ENCODE peak calls at places on chromosomes 1 and 21, in nine cellular contexts. One of them, this sample, is unnamed.

GRCh38 chr21:17590443-17590842 is 22.3 kb downstream of the BTG3 start:
- DNase-seq in K562: no peak
- DNase-seq in PC-9: no peak
- DNase-seq in fibroblast of lung: peak; percentile 93
- DNase-seq in SJSA1: no peak
- DNase-seq in body of pancreas: no peak
- DNase-seq in effector memory CD4-positive, alpha-beta T cell: no peak
- DNase-seq in heart left ventricle: no peak
- DNase-seq in naive thymus-derived CD4-positive, alpha-beta T cell: no peak
- DNase-seq in this sample: no peak

GRCh38 chr1:165143437-165144065 is 213.0 kb downstream of the LMX1A start:
- DNase-seq in heart left ventricle: no peak
- DNase-seq in SJSA1: no peak
- DNase-seq in body of pancreas: peak; percentile 30
- DNase-seq in PC-9: no peak
- DNase-seq in K562: peak; percentile 77
- DNase-seq in effector memory CD4-positive, alpha-beta T cell: no peak
- DNase-seq in naive thymus-derived CD4-positive, alpha-beta T cell: no peak
- DNase-seq in fibroblast of lung: no peak
- DNase-seq in this sample: no peak

GRCh38 chr1:39655578-39656268 is 16.2 kb downstream of the NT5C1A start:
- DNase-seq in fibroblast of lung: no peak
- DNase-seq in body of pancreas: no peak
- DNase-seq in effector memory CD4-positive, alpha-beta T cell: no peak
- DNase-seq in PC-9: no peak
- DNase-seq in SJSA1: no peak
- DNase-seq in K562: no peak
- DNase-seq in heart left ventricle: no peak
- DNase-seq in naive thymus-derived CD4-positive, alpha-beta T cell: no peak
- DNase-seq in this sample: no peak

GRCh38 chr1:202639500-202639899 is 70.8 kb downstream of the SYT2 start:
- DNase-seq in SJSA1: no peak
- DNase-seq in heart left ventricle: no peak
- DNase-seq in naive thymus-derived CD4-positive, alpha-beta T cell: no peak
- DNase-seq in PC-9: no peak
- DNase-seq in effector memory CD4-positive, alpha-beta T cell: no peak
- DNase-seq in K562: no peak
- DNase-seq in body of pancreas: no peak
- DNase-seq in fibroblast of lung: peak; percentile 84
- DNase-seq in this sample: no peak

GRCh38 chr1:76080552-76081093 is 6.1 kb downstream of the ST6GALNAC3 start:
- DNase-seq in K562: no peak
- DNase-seq in SJSA1: no peak
- DNase-seq in effector memory CD4-positive, alpha-beta T cell: no peak
- DNase-seq in fibroblast of lung: peak; percentile 25
- DNase-seq in PC-9: no peak
- DNase-seq in naive thymus-derived CD4-positive, alpha-beta T cell: no peak
- DNase-seq in heart left ventricle: no peak
- DNase-seq in body of pancreas: no peak
- DNase-seq in this sample: no peak

GRCh38 chr1:97920275-97920831 is 481 bp downstream of the DPYD start:
- DNase-seq in fibroblast of lung: peak; percentile 44
- DNase-seq in K562: no peak
- DNase-seq in naive thymus-derived CD4-positive, alpha-beta T cell: no peak
- DNase-seq in effector memory CD4-positive, alpha-beta T cell: no peak
- DNase-seq in SJSA1: peak; percentile 72
- DNase-seq in body of pancreas: no peak
- DNase-seq in heart left ventricle: no peak
- DNase-seq in PC-9: peak; percentile 47
- DNase-seq in this sample: no peak

GRCh38 chr1:57450981-57451380 is 27.1 kb upstream of the DAB1 start:
- DNase-seq in SJSA1: no peak
- DNase-seq in fibroblast of lung: no peak
- DNase-seq in effector memory CD4-positive, alpha-beta T cell: no peak
- DNase-seq in naive thymus-derived CD4-positive, alpha-beta T cell: no peak
- DNase-seq in body of pancreas: no peak
- DNase-seq in PC-9: no peak
- DNase-seq in heart left ventricle: no peak
- DNase-seq in K562: no peak
- DNase-seq in this sample: no peak

GRCh38 chr1:2237773-2238172 is 9.7 kb downstream of the SKI start:
- DNase-seq in fibroblast of lung: peak; percentile 19
- DNase-seq in heart left ventricle: peak; percentile 23
- DNase-seq in SJSA1: no peak
- DNase-seq in body of pancreas: no peak
- DNase-seq in effector memory CD4-positive, alpha-beta T cell: no peak
- DNase-seq in naive thymus-derived CD4-positive, alpha-beta T cell: no peak
- DNase-seq in PC-9: no peak
- DNase-seq in K562: peak; percentile 58
- DNase-seq in this sample: no peak

GRCh38 chr21:34004984-34005383 is 68.4 kb upstream of the MRPS6 start:
- DNase-seq in SJSA1: no peak
- DNase-seq in PC-9: no peak
- DNase-seq in K562: no peak
- DNase-seq in effector memory CD4-positive, alpha-beta T cell: no peak
- DNase-seq in heart left ventricle: peak; percentile 24
- DNase-seq in fibroblast of lung: peak; percentile 32
- DNase-seq in naive thymus-derived CD4-positive, alpha-beta T cell: no peak
- DNase-seq in body of pancreas: no peak
- DNase-seq in this sample: no peak

GRCh38 chr1:16612332-16613172 is 812 bp downstream of the NBPF1 start:
- DNase-seq in naive thymus-derived CD4-positive, alpha-beta T cell: peak; percentile 37
- DNase-seq in K562: peak; percentile 65
- DNase-seq in SJSA1: peak; percentile 79
- DNase-seq in PC-9: peak; percentile 69
- DNase-seq in heart left ventricle: no peak
- DNase-seq in effector memory CD4-positive, alpha-beta T cell: no peak
- DNase-seq in body of pancreas: peak; percentile 63
- DNase-seq in fibroblast of lung: peak; percentile 89
- DNase-seq in this sample: peak; percentile 75

GRCh38 chr1:65339866-65340483 is 30.6 kb downstream of the DNAJC6 start:
- DNase-seq in effector memory CD4-positive, alpha-beta T cell: no peak
- DNase-seq in fibroblast of lung: peak; percentile 20
- DNase-seq in naive thymus-derived CD4-positive, alpha-beta T cell: no peak
- DNase-seq in heart left ventricle: no peak
- DNase-seq in SJSA1: no peak
- DNase-seq in PC-9: peak; percentile 69
- DNase-seq in K562: peak; percentile 33
- DNase-seq in body of pancreas: no peak
- DNase-seq in this sample: no peak

GRCh38 chr1:216766633-216767325 is 43.5 kb upstream of the ESRRG start:
- DNase-seq in PC-9: no peak
- DNase-seq in effector memory CD4-positive, alpha-beta T cell: no peak
- DNase-seq in naive thymus-derived CD4-positive, alpha-beta T cell: no peak
- DNase-seq in body of pancreas: no peak
- DNase-seq in K562: no peak
- DNase-seq in fibroblast of lung: no peak
- DNase-seq in SJSA1: no peak
- DNase-seq in heart left ventricle: no peak
- DNase-seq in this sample: no peak

GRCh38 chr1:153882296-153882912 is 40.4 kb downstream of the GATAD2B start:
- DNase-seq in fibroblast of lung: no peak
- DNase-seq in K562: no peak
- DNase-seq in naive thymus-derived CD4-positive, alpha-beta T cell: no peak
- DNase-seq in SJSA1: no peak
- DNase-seq in heart left ventricle: no peak
- DNase-seq in body of pancreas: no peak
- DNase-seq in effector memory CD4-positive, alpha-beta T cell: no peak
- DNase-seq in PC-9: no peak
- DNase-seq in this sample: no peak

GRCh38 chr1:155128755-155129473 is 1.2 kb downstream of the EFNA1 start:
- DNase-seq in PC-9: peak; percentile 58
- DNase-seq in SJSA1: no peak
- DNase-seq in heart left ventricle: peak; percentile 74
- DNase-seq in naive thymus-derived CD4-positive, alpha-beta T cell: peak; percentile 19
- DNase-seq in effector memory CD4-positive, alpha-beta T cell: no peak
- DNase-seq in body of pancreas: peak; percentile 84
- DNase-seq in fibroblast of lung: no peak
- DNase-seq in K562: no peak
- DNase-seq in this sample: peak; percentile 62

GRCh38 chr21:44020551-44020950 is 8.4 kb downstream of the TRAPPC10 start:
- DNase-seq in heart left ventricle: no peak
- DNase-seq in SJSA1: no peak
- DNase-seq in naive thymus-derived CD4-positive, alpha-beta T cell: no peak
- DNase-seq in PC-9: no peak
- DNase-seq in effector memory CD4-positive, alpha-beta T cell: no peak
- DNase-seq in body of pancreas: no peak
- DNase-seq in fibroblast of lung: no peak
- DNase-seq in K562: no peak
- DNase-seq in this sample: no peak
- H3K4me1 ChIP-seq in heart left ventricle: peaks cover 46% of the 10 kb centered on the region
- H3K4me1 ChIP-seq in SJSA1: peaks cover 6% of the 10 kb centered on the region
- H3K4me1 ChIP-seq in naive thymus-derived CD4-positive, alpha-beta T cell: peaks cover 70% of the 10 kb centered on the region
- H3K4me1 ChIP-seq in PC-9: no peaks in the 10 kb centered on the region
- H3K4me1 ChIP-seq in effector memory CD4-positive, alpha-beta T cell: peaks cover 44% of the 10 kb centered on the region
- H3K4me1 ChIP-seq in body of pancreas: peaks cover 43% of the 10 kb centered on the region
- H3K4me1 ChIP-seq in fibroblast of lung: peaks cover 6% of the 10 kb centered on the region
- H3K4me1 ChIP-seq in K562: peaks cover 54% of the 10 kb centered on the region
- H3K4me1 ChIP-seq in this sample: no peaks in the 10 kb centered on the region

GRCh38 chr1:229883504-229884200 is 183.4 kb upstream of the GALNT2 start:
- DNase-seq in effector memory CD4-positive, alpha-beta T cell: no peak
- DNase-seq in heart left ventricle: no peak
- DNase-seq in PC-9: no peak
- DNase-seq in body of pancreas: no peak
- DNase-seq in naive thymus-derived CD4-positive, alpha-beta T cell: no peak
- DNase-seq in K562: no peak
- DNase-seq in fibroblast of lung: no peak
- DNase-seq in SJSA1: no peak
- DNase-seq in this sample: no peak

GRCh38 chr1:229884765-229885164 is 182.3 kb upstream of the GALNT2 start:
- DNase-seq in fibroblast of lung: no peak
- DNase-seq in heart left ventricle: no peak
- DNase-seq in body of pancreas: peak; percentile 93
- DNase-seq in effector memory CD4-positive, alpha-beta T cell: no peak
- DNase-seq in SJSA1: no peak
- DNase-seq in naive thymus-derived CD4-positive, alpha-beta T cell: no peak
- DNase-seq in PC-9: no peak
- DNase-seq in K562: no peak
- DNase-seq in this sample: no peak

GRCh38 chr1:229879746-229880145 is 187.3 kb upstream of the GALNT2 start:
- DNase-seq in body of pancreas: no peak
- DNase-seq in fibroblast of lung: no peak
- DNase-seq in naive thymus-derived CD4-positive, alpha-beta T cell: no peak
- DNase-seq in SJSA1: no peak
- DNase-seq in effector memory CD4-positive, alpha-beta T cell: no peak
- DNase-seq in heart left ventricle: no peak
- DNase-seq in K562: no peak
- DNase-seq in PC-9: no peak
- DNase-seq in this sample: no peak

GRCh38 chr1:229882621-229883020 is 184.4 kb upstream of the GALNT2 start:
- DNase-seq in effector memory CD4-positive, alpha-beta T cell: no peak
- DNase-seq in heart left ventricle: no peak
- DNase-seq in K562: no peak
- DNase-seq in naive thymus-derived CD4-positive, alpha-beta T cell: no peak
- DNase-seq in body of pancreas: no peak
- DNase-seq in PC-9: no peak
- DNase-seq in SJSA1: no peak
- DNase-seq in fibroblast of lung: no peak
- DNase-seq in this sample: no peak

DNA sequence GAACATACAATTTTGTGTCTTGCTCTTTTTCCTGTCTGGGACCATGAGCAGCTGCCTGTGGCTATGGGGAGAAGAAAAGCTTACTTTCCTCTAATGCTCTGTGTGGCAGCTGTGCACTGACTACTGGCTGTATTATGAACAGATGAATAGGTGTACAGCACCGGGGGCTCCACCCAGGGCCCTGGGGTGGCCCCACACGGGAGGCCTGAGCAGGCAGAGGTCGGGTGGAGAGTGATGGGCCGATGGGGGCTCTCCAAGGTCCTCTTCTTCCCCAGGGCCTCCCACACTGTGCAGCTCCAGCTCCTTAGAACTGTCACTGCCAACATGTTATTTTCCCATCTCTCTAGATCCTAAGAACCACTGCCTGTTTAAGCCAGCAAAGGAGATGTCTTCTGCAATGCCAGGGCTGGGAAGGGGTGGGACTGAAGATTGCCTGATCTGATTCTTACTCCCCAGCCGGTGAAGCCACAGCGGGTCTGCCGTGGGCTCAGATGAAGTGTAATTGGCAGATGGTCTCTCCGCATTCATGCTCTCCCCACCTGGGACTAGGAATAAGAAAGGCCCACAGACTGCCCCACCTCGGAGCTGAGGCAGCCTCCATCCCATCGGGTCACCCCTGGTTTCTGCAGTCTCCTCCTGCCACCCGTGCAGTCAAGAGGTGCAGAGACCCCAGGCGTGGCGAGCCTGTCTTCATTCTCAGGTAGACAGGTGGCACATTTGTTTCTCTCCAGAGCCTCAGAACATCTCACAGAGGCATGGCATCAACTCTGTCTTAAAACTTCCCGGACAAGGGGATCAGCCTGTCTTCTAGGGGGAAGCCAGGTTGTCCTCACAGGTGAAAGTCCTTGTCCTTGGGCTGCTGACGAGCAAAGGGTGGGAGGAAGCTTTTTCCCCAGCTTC is 186.5 kb upstream of the GALNT2 start:
- DNase-seq in PC-9: no peak
- DNase-seq in SJSA1: no peak
- DNase-seq in K562: no peak
- DNase-seq in naive thymus-derived CD4-positive, alpha-beta T cell: no peak
- DNase-seq in effector memory CD4-positive, alpha-beta T cell: no peak
- DNase-seq in heart left ventricle: no peak
- DNase-seq in fibroblast of lung: no peak
- DNase-seq in body of pancreas: no peak
- DNase-seq in this sample: no peak
- H3K36me3 ChIP-seq in PC-9: no peaks in the 10 kb centered on the region
- H3K36me3 ChIP-seq in SJSA1: no peaks in the 10 kb centered on the region
- H3K36me3 ChIP-seq in K562: no peaks in the 10 kb centered on the region
- H3K36me3 ChIP-seq in naive thymus-derived CD4-positive, alpha-beta T cell: no peaks in the 10 kb centered on the region
- H3K36me3 ChIP-seq in effector memory CD4-positive, alpha-beta T cell: no peaks in the 10 kb centered on the region
- H3K36me3 ChIP-seq in heart left ventricle: no peaks in the 10 kb centered on the region
- H3K36me3 ChIP-seq in fibroblast of lung: no peaks in the 10 kb centered on the region
- H3K36me3 ChIP-seq in body of pancreas: no peaks in the 10 kb centered on the region
- H3K36me3 ChIP-seq in this sample: no peaks in the 10 kb centered on the region

DNA sequence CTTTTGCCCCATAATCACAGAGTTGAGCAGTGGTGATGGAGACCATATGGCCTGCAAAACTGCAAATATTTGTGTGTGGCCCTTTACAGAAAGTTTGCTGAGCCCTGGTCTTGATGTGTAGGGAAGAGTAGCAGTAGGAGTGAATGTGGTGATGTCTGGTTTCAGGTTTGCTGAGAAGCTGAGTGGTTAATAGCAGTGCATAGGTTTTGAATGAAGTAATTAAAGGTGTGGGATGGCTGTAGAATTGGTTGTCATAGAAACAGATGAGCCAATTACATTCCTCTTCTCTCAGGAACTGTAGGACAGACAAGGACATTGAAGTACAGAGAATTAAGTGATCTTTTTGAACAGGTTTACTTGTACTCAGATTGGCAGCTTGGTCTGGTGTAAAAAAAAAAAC is 37.4 kb downstream of the PRDM2 start:
- DNase-seq in effector memory CD4-positive, alpha-beta T cell: no peak
- DNase-seq in SJSA1: no peak
- DNase-seq in heart left ventricle: no peak
- DNase-seq in fibroblast of lung: no peak
- DNase-seq in PC-9: no peak
- DNase-seq in body of pancreas: no peak
- DNase-seq in naive thymus-derived CD4-positive, alpha-beta T cell: no peak
- DNase-seq in K562: no peak
- DNase-seq in this sample: no peak
- H3K4me1 ChIP-seq in effector memory CD4-positive, alpha-beta T cell: peaks cover 15% of the 10 kb centered on the region
- H3K4me1 ChIP-seq in SJSA1: no peaks in the 10 kb centered on the region
- H3K4me1 ChIP-seq in heart left ventricle: peaks cover 5% of the 10 kb centered on the region
- H3K4me1 ChIP-seq in fibroblast of lung: no peaks in the 10 kb centered on the region
- H3K4me1 ChIP-seq in PC-9: no peaks in the 10 kb centered on the region
- H3K4me1 ChIP-seq in body of pancreas: no peaks in the 10 kb centered on the region
- H3K4me1 ChIP-seq in naive thymus-derived CD4-positive, alpha-beta T cell: peaks cover 28% of the 10 kb centered on the region
- H3K4me1 ChIP-seq in K562: no peaks in the 10 kb centered on the region
- H3K4me1 ChIP-seq in this sample: no peaks in the 10 kb centered on the region

GRCh38 chr1:1220197-1220596 is 6.2 kb upstream of the TNFRSF4 start:
- DNase-seq in K562: peak; percentile 47
- DNase-seq in naive thymus-derived CD4-positive, alpha-beta T cell: no peak
- DNase-seq in fibroblast of lung: no peak
- DNase-seq in SJSA1: no peak
- DNase-seq in effector memory CD4-positive, alpha-beta T cell: no peak
- DNase-seq in PC-9: no peak
- DNase-seq in heart left ventricle: no peak
- DNase-seq in body of pancreas: no peak
- DNase-seq in this sample: no peak
- H3K36me3 ChIP-seq in K562: peaks cover 94% of the 10 kb centered on the region
- H3K36me3 ChIP-seq in naive thymus-derived CD4-positive, alpha-beta T cell: no peaks in the 10 kb centered on the region
- H3K36me3 ChIP-seq in fibroblast of lung: peaks cover 41% of the 10 kb centered on the region
- H3K36me3 ChIP-seq in SJSA1: peaks cover 92% of the 10 kb centered on the region
- H3K36me3 ChIP-seq in effector memory CD4-positive, alpha-beta T cell: peaks cover 41% of the 10 kb centered on the region
- H3K36me3 ChIP-seq in PC-9: no peaks in the 10 kb centered on the region
- H3K36me3 ChIP-seq in heart left ventricle: peaks cover 79% of the 10 kb centered on the region
- H3K36me3 ChIP-seq in body of pancreas: peaks cover 14% of the 10 kb centered on the region
- H3K36me3 ChIP-seq in this sample: peaks cover 7% of the 10 kb centered on the region